ENCODE peak calls at places on chromosomes 13 and 19, in seven cellular contexts. One of them, this sample, is unnamed.

GRCh38 chr19:33434886-33435705 is 61.6 kb downstream of the CEBPG start:
- DNase-seq in K562: no peak
- DNase-seq in right lobe of liver: peak; percentile 37
- DNase-seq in sigmoid colon: peak; percentile 64
- DNase-seq in effector memory CD4-positive, alpha-beta T cell: no peak
- DNase-seq in adrenal gland: no peak
- DNase-seq in heart left ventricle: no peak
- DNase-seq in this sample: peak; percentile 37

GRCh38 chr13:27338816-27339215 is 68.2 kb downstream of the RASL11A start:
- DNase-seq in K562: peak; percentile 24
- DNase-seq in right lobe of liver: no peak
- DNase-seq in sigmoid colon: no peak
- DNase-seq in effector memory CD4-positive, alpha-beta T cell: no peak
- DNase-seq in adrenal gland: no peak
- DNase-seq in heart left ventricle: no peak
- DNase-seq in this sample: no peak

GRCh38 chr13:25771208-25771607 is 280.6 kb downstream of the SHISA2 start:
- DNase-seq in K562: no peak
- DNase-seq in right lobe of liver: no peak
- DNase-seq in sigmoid colon: no peak
- DNase-seq in effector memory CD4-positive, alpha-beta T cell: no peak
- DNase-seq in adrenal gland: no peak
- DNase-seq in heart left ventricle: no peak
- DNase-seq in this sample: no peak

GRCh38 chr19:16778796-16779411 is 50.3 kb upstream of the SIN3B start:
- DNase-seq in K562: peak; percentile 65
- DNase-seq in right lobe of liver: peak; percentile 52
- DNase-seq in sigmoid colon: no peak
- DNase-seq in effector memory CD4-positive, alpha-beta T cell: peak; percentile 3
- DNase-seq in adrenal gland: peak; percentile 71
- DNase-seq in heart left ventricle: peak; percentile 20
- DNase-seq in this sample: peak; percentile 72

GRCh38 chr19:16946951-16947940 is 58.4 kb downstream of the F2RL3 start:
- DNase-seq in K562: no peak
- DNase-seq in right lobe of liver: no peak
- DNase-seq in sigmoid colon: no peak
- DNase-seq in effector memory CD4-positive, alpha-beta T cell: no peak
- DNase-seq in adrenal gland: no peak
- DNase-seq in heart left ventricle: no peak
- DNase-seq in this sample: no peak

GRCh38 chr13:36764957-36765356 is 54.1 kb upstream of the RFXAP start:
- DNase-seq in K562: no peak
- DNase-seq in right lobe of liver: no peak
- DNase-seq in sigmoid colon: no peak
- DNase-seq in effector memory CD4-positive, alpha-beta T cell: no peak
- DNase-seq in adrenal gland: no peak
- DNase-seq in heart left ventricle: no peak
- DNase-seq in this sample: no peak

GRCh38 chr19:50327461-50328256 is 1.5 kb downstream of the KCNC3 start:
- DNase-seq in K562: no peak
- DNase-seq in right lobe of liver: no peak
- DNase-seq in sigmoid colon: no peak
- DNase-seq in effector memory CD4-positive, alpha-beta T cell: no peak
- DNase-seq in adrenal gland: no peak
- DNase-seq in heart left ventricle: no peak
- DNase-seq in this sample: no peak

GRCh38 chr13:88288326-88288725 is 617.2 kb downstream of the SLITRK5 start:
- DNase-seq in K562: no peak
- DNase-seq in right lobe of liver: no peak
- DNase-seq in sigmoid colon: no peak
- DNase-seq in effector memory CD4-positive, alpha-beta T cell: no peak
- DNase-seq in adrenal gland: no peak
- DNase-seq in heart left ventricle: no peak
- DNase-seq in this sample: no peak

GRCh38 chr19:29694669-29695627 is 20.1 kb downstream of the C19orf12 start:
- DNase-seq in K562: peak; percentile 70
- DNase-seq in right lobe of liver: peak; percentile 90
- DNase-seq in sigmoid colon: peak; percentile 95
- DNase-seq in effector memory CD4-positive, alpha-beta T cell: peak; percentile 68
- DNase-seq in adrenal gland: peak; percentile 89
- DNase-seq in heart left ventricle: peak; percentile 72
- DNase-seq in this sample: peak; percentile 93

GRCh38 chr13:51614350-51614786 is 30.1 kb downstream of the WDFY2 start:
- DNase-seq in K562: no peak
- DNase-seq in right lobe of liver: no peak
- DNase-seq in sigmoid colon: no peak
- DNase-seq in effector memory CD4-positive, alpha-beta T cell: no peak
- DNase-seq in adrenal gland: peak; percentile 47
- DNase-seq in heart left ventricle: peak; percentile 46
- DNase-seq in this sample: no peak

GRCh38 chr19:6393982-6394412 is 1.0 kb upstream of the GTF2F1 start:
- DNase-seq in K562: no peak
- DNase-seq in right lobe of liver: no peak
- DNase-seq in sigmoid colon: no peak
- DNase-seq in effector memory CD4-positive, alpha-beta T cell: peak; percentile 42
- DNase-seq in adrenal gland: no peak
- DNase-seq in heart left ventricle: no peak
- DNase-seq in this sample: no peak

GRCh38 chr13:99388334-99388923 is 81.2 kb upstream of the GPR183 start:
- DNase-seq in K562: no peak
- DNase-seq in right lobe of liver: no peak
- DNase-seq in sigmoid colon: no peak
- DNase-seq in effector memory CD4-positive, alpha-beta T cell: no peak
- DNase-seq in adrenal gland: no peak
- DNase-seq in heart left ventricle: no peak
- DNase-seq in this sample: no peak

GRCh38 chr13:29802621-29803020 is 47.8 kb downstream of the UBL3 start:
- DNase-seq in K562: no peak
- DNase-seq in right lobe of liver: no peak
- DNase-seq in sigmoid colon: no peak
- DNase-seq in effector memory CD4-positive, alpha-beta T cell: no peak
- DNase-seq in adrenal gland: no peak
- DNase-seq in heart left ventricle: no peak
- DNase-seq in this sample: no peak

GRCh38 chr13:103883152-103883551 is 816.9 kb upstream of the SLC10A2 start:
- DNase-seq in K562: no peak
- DNase-seq in right lobe of liver: peak; percentile 75
- DNase-seq in sigmoid colon: peak; percentile 82
- DNase-seq in effector memory CD4-positive, alpha-beta T cell: no peak
- DNase-seq in adrenal gland: peak; percentile 89
- DNase-seq in heart left ventricle: peak; percentile 64
- DNase-seq in this sample: peak; percentile 86

GRCh38 chr13:105847532-105848295 is 687.7 kb downstream of the EFNB2 start:
- DNase-seq in K562: no peak
- DNase-seq in right lobe of liver: no peak
- DNase-seq in sigmoid colon: no peak
- DNase-seq in effector memory CD4-positive, alpha-beta T cell: no peak
- DNase-seq in adrenal gland: no peak
- DNase-seq in heart left ventricle: no peak
- DNase-seq in this sample: no peak

GRCh38 chr13:60790620-60791019 is 393.6 kb downstream of the TDRD3 start:
- DNase-seq in K562: no peak
- DNase-seq in right lobe of liver: no peak
- DNase-seq in sigmoid colon: peak; percentile 68
- DNase-seq in effector memory CD4-positive, alpha-beta T cell: no peak
- DNase-seq in adrenal gland: peak; percentile 36
- DNase-seq in heart left ventricle: no peak
- DNase-seq in this sample: peak; percentile 32

GRCh38 chr13:93355094-93355493 is 128.5 kb downstream of the GPC6 start:
- DNase-seq in K562: peak; percentile 21
- DNase-seq in right lobe of liver: no peak
- DNase-seq in sigmoid colon: no peak
- DNase-seq in effector memory CD4-positive, alpha-beta T cell: no peak
- DNase-seq in adrenal gland: no peak
- DNase-seq in heart left ventricle: no peak
- DNase-seq in this sample: no peak

GRCh38 chr19:5103061-5103701 is 134.3 kb downstream of the KDM4B start:
- DNase-seq in K562: no peak
- DNase-seq in right lobe of liver: peak; percentile 92
- DNase-seq in sigmoid colon: peak; percentile 83
- DNase-seq in effector memory CD4-positive, alpha-beta T cell: no peak
- DNase-seq in adrenal gland: peak; percentile 91
- DNase-seq in heart left ventricle: peak; percentile 60
- DNase-seq in this sample: peak; percentile 91

GRCh38 chr19:35495107-35496064 is 5.1 kb upstream of the KRTDAP start:
- DNase-seq in K562: peak; percentile 93
- DNase-seq in right lobe of liver: peak; percentile 71
- DNase-seq in sigmoid colon: peak; percentile 83
- DNase-seq in effector memory CD4-positive, alpha-beta T cell: peak; percentile 27
- DNase-seq in adrenal gland: peak; percentile 70
- DNase-seq in heart left ventricle: peak; percentile 61
- DNase-seq in this sample: peak; percentile 61

GRCh38 chr19:48501961-48502719 is 9.5 kb downstream of the LMTK3 start:
- DNase-seq in K562: peak; percentile 95
- DNase-seq in right lobe of liver: peak; percentile 65
- DNase-seq in sigmoid colon: no peak
- DNase-seq in effector memory CD4-positive, alpha-beta T cell: peak; percentile 66
- DNase-seq in adrenal gland: peak; percentile 82
- DNase-seq in heart left ventricle: no peak
- DNase-seq in this sample: peak; percentile 70

GRCh38 chr19:45505151-45505995 is 1.9 kb upstream of the VASP start:
- DNase-seq in K562: no peak
- DNase-seq in right lobe of liver: no peak
- DNase-seq in sigmoid colon: no peak
- DNase-seq in effector memory CD4-positive, alpha-beta T cell: no peak
- DNase-seq in adrenal gland: peak; percentile 64
- DNase-seq in heart left ventricle: no peak
- DNase-seq in this sample: peak; percentile 21

GRCh38 chr19:13058951-13059660 is 43.6 kb downstream of the LYL1 start:
- DNase-seq in K562: no peak
- DNase-seq in right lobe of liver: no peak
- DNase-seq in sigmoid colon: no peak
- DNase-seq in effector memory CD4-positive, alpha-beta T cell: no peak
- DNase-seq in adrenal gland: no peak
- DNase-seq in heart left ventricle: no peak
- DNase-seq in this sample: peak; percentile 54
- H3K4me1 ChIP-seq in K562: peaks cover 57% of the 10 kb centered on the region
- H3K4me1 ChIP-seq in right lobe of liver: peaks cover 22% of the 10 kb centered on the region
- H3K4me1 ChIP-seq in sigmoid colon: no peaks in the 10 kb centered on the region
- H3K4me1 ChIP-seq in effector memory CD4-positive, alpha-beta T cell: no peaks in the 10 kb centered on the region
- H3K4me1 ChIP-seq in adrenal gland: peaks cover 11% of the 10 kb centered on the region
- H3K4me1 ChIP-seq in heart left ventricle: peaks cover 99% of the 10 kb centered on the region
- H3K4me1 ChIP-seq in this sample: peaks cover 56% of the 10 kb centered on the region

DNA sequence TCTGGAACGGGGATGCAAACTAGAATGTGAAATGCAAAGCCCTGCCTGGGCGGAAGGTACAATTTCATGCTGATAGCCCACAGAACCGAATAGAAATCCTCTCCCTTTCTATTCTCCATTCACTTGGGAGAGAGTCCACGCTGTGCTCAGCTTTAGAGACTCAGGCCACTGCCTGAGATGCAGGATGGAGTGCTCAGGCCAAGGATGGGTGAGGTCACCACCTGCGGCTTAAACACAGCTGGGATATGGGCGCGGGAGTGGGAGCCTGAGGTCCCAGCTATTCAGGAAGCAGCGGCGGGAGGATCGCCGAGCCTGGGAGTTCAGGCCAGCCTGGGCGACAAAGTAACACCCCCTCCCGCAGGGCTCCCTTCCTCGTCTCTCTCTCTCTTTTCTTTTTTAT is 446 bp upstream of the ZNF83 start:
- DNase-seq in K562: peak; percentile 32
- DNase-seq in right lobe of liver: no peak
- DNase-seq in sigmoid colon: peak; percentile 66
- DNase-seq in effector memory CD4-positive, alpha-beta T cell: no peak
- DNase-seq in adrenal gland: peak; percentile 38
- DNase-seq in heart left ventricle: peak; percentile 17
- DNase-seq in this sample: peak; percentile 50
- H3K4me1 ChIP-seq in K562: peaks cover 18% of the 10 kb centered on the region
- H3K4me1 ChIP-seq in right lobe of liver: peaks cover 6% of the 10 kb centered on the region
- H3K4me1 ChIP-seq in sigmoid colon: no peaks in the 10 kb centered on the region
- H3K4me1 ChIP-seq in effector memory CD4-positive, alpha-beta T cell: peaks cover 4% of the 10 kb centered on the region
- H3K4me1 ChIP-seq in adrenal gland: peaks cover 10% of the 10 kb centered on the region
- H3K4me1 ChIP-seq in heart left ventricle: peaks cover 12% of the 10 kb centered on the region
- H3K4me1 ChIP-seq in this sample: no peaks in the 10 kb centered on the region

GRCh38 chr19:46863818-46864629 is 3.2 kb downstream of the ARHGAP35 start:
- DNase-seq in K562: peak; percentile 35
- DNase-seq in right lobe of liver: peak; percentile 69
- DNase-seq in sigmoid colon: peak; percentile 60
- DNase-seq in effector memory CD4-positive, alpha-beta T cell: no peak
- DNase-seq in adrenal gland: no peak
- DNase-seq in heart left ventricle: peak; percentile 27
- DNase-seq in this sample: no peak

GRCh38 chr19:46861691-46862503 is 1.1 kb downstream of the ARHGAP35 start:
- DNase-seq in K562: peak; percentile 18
- DNase-seq in right lobe of liver: peak; percentile 50
- DNase-seq in sigmoid colon: peak; percentile 70
- DNase-seq in effector memory CD4-positive, alpha-beta T cell: no peak
- DNase-seq in adrenal gland: peak; percentile 40
- DNase-seq in heart left ventricle: peak; percentile 25
- DNase-seq in this sample: no peak

GRCh38 chr19:46862504-46862835 is 1.7 kb downstream of the ARHGAP35 start:
- DNase-seq in K562: peak; percentile 15
- DNase-seq in right lobe of liver: no peak
- DNase-seq in sigmoid colon: peak; percentile 48
- DNase-seq in effector memory CD4-positive, alpha-beta T cell: no peak
- DNase-seq in adrenal gland: peak; percentile 13
- DNase-seq in heart left ventricle: no peak
- DNase-seq in this sample: no peak

GRCh38 chr19:46860846-46861690 is at the start of gene ARHGAP35:
- DNase-seq in K562: peak; percentile 88
- DNase-seq in right lobe of liver: peak; percentile 76
- DNase-seq in sigmoid colon: no peak
- DNase-seq in effector memory CD4-positive, alpha-beta T cell: no peak
- DNase-seq in adrenal gland: peak; percentile 33
- DNase-seq in heart left ventricle: peak; percentile 87
- DNase-seq in this sample: no peak

GRCh38 chr19:46862974-46863632 is 2.3 kb downstream of the ARHGAP35 start:
- DNase-seq in K562: peak; percentile 20
- DNase-seq in right lobe of liver: peak; percentile 42
- DNase-seq in sigmoid colon: peak; percentile 40
- DNase-seq in effector memory CD4-positive, alpha-beta T cell: no peak
- DNase-seq in adrenal gland: no peak
- DNase-seq in heart left ventricle: no peak
- DNase-seq in this sample: no peak
- H3K4me1 ChIP-seq in K562: peaks cover 28% of the 10 kb centered on the region
- H3K4me1 ChIP-seq in right lobe of liver: peaks cover 55% of the 10 kb centered on the region
- H3K4me1 ChIP-seq in sigmoid colon: no peaks in the 10 kb centered on the region
- H3K4me1 ChIP-seq in effector memory CD4-positive, alpha-beta T cell: peaks cover 31% of the 10 kb centered on the region
- H3K4me1 ChIP-seq in adrenal gland: peaks cover 45% of the 10 kb centered on the region
- H3K4me1 ChIP-seq in heart left ventricle: peaks cover 71% of the 10 kb centered on the region
- H3K4me1 ChIP-seq in this sample: peaks cover 17% of the 10 kb centered on the region

GRCh38 chr19:39327990-39328705 is 7.5 kb upstream of the LRFN1 start:
- DNase-seq in K562: peak; percentile 76
- DNase-seq in right lobe of liver: peak; percentile 84
- DNase-seq in sigmoid colon: peak; percentile 91
- DNase-seq in effector memory CD4-positive, alpha-beta T cell: peak; percentile 67
- DNase-seq in adrenal gland: peak; percentile 86
- DNase-seq in heart left ventricle: peak; percentile 74
- DNase-seq in this sample: peak; percentile 93

GRCh38 chr19:39329948-39330347 is 5.9 kb downstream of the GMFG start:
- DNase-seq in K562: no peak
- DNase-seq in right lobe of liver: no peak
- DNase-seq in sigmoid colon: no peak
- DNase-seq in effector memory CD4-positive, alpha-beta T cell: no peak
- DNase-seq in adrenal gland: no peak
- DNase-seq in heart left ventricle: no peak
- DNase-seq in this sample: no peak

GRCh38 chr19:39324242-39324842 is 3.7 kb upstream of the LRFN1 start:
- DNase-seq in K562: no peak
- DNase-seq in right lobe of liver: no peak
- DNase-seq in sigmoid colon: no peak
- DNase-seq in effector memory CD4-positive, alpha-beta T cell: no peak
- DNase-seq in adrenal gland: no peak
- DNase-seq in heart left ventricle: no peak
- DNase-seq in this sample: no peak

GRCh38 chr19:39325778-39326680 is 5.4 kb upstream of the LRFN1 start:
- DNase-seq in K562: peak; percentile 82
- DNase-seq in right lobe of liver: no peak
- DNase-seq in sigmoid colon: no peak
- DNase-seq in effector memory CD4-positive, alpha-beta T cell: no peak
- DNase-seq in adrenal gland: no peak
- DNase-seq in heart left ventricle: no peak
- DNase-seq in this sample: no peak

GRCh38 chr19:39327318-39327717 is 6.7 kb upstream of the LRFN1 start:
- DNase-seq in K562: no peak
- DNase-seq in right lobe of liver: no peak
- DNase-seq in sigmoid colon: no peak
- DNase-seq in effector memory CD4-positive, alpha-beta T cell: no peak
- DNase-seq in adrenal gland: no peak
- DNase-seq in heart left ventricle: no peak
- DNase-seq in this sample: no peak
- H3K4me1 ChIP-seq in K562: no peaks in the 10 kb centered on the region
- H3K4me1 ChIP-seq in right lobe of liver: peaks cover 3% of the 10 kb centered on the region
- H3K4me1 ChIP-seq in sigmoid colon: no peaks in the 10 kb centered on the region
- H3K4me1 ChIP-seq in effector memory CD4-positive, alpha-beta T cell: peaks cover 10% of the 10 kb centered on the region
- H3K4me1 ChIP-seq in adrenal gland: no peaks in the 10 kb centered on the region
- H3K4me1 ChIP-seq in heart left ventricle: peaks cover 6% of the 10 kb centered on the region
- H3K4me1 ChIP-seq in this sample: no peaks in the 10 kb centered on the region